ENCODE peak calls at places on chromosome 15, in ten cellular contexts. One of them, this sample, is unnamed.

GRCh38 chr15:49023354-49023753 is 22.9 kb downstream of the SECISBP2L start:
- DNase-seq in dorsolateral prefrontal cortex: no peak
- DNase-seq in Peyer's patch: no peak
- DNase-seq in upper lobe of right lung: no peak
- DNase-seq in mammary epithelial cell: no peak
- DNase-seq in spleen: no peak
- DNase-seq in heart right ventricle: no peak
- DNase-seq in mucosa of descending colon: no peak
- DNase-seq in epithelial cell of proximal tubule: no peak
- DNase-seq in AG10803: no peak
- DNase-seq in this sample: no peak

GRCh38 chr15:39990706-39991105 is 48.3 kb downstream of the SRP14 start:
- DNase-seq in dorsolateral prefrontal cortex: no peak
- DNase-seq in Peyer's patch: no peak
- DNase-seq in upper lobe of right lung: no peak
- DNase-seq in mammary epithelial cell: no peak
- DNase-seq in spleen: no peak
- DNase-seq in heart right ventricle: no peak
- DNase-seq in mucosa of descending colon: no peak
- DNase-seq in epithelial cell of proximal tubule: no peak
- DNase-seq in AG10803: no peak
- DNase-seq in this sample: no peak

GRCh38 chr15:69529141-69529540 is 76.5 kb downstream of the RPLP1 start:
- DNase-seq in dorsolateral prefrontal cortex: no peak
- DNase-seq in Peyer's patch: no peak
- DNase-seq in upper lobe of right lung: no peak
- DNase-seq in mammary epithelial cell: no peak
- DNase-seq in spleen: no peak
- DNase-seq in heart right ventricle: no peak
- DNase-seq in mucosa of descending colon: no peak
- DNase-seq in epithelial cell of proximal tubule: no peak
- DNase-seq in AG10803: no peak
- DNase-seq in this sample: no peak

GRCh38 chr15:49438970-49439631 is 16.1 kb downstream of the FGF7 start:
- DNase-seq in dorsolateral prefrontal cortex: no peak
- DNase-seq in Peyer's patch: no peak
- DNase-seq in upper lobe of right lung: no peak
- DNase-seq in mammary epithelial cell: no peak
- DNase-seq in spleen: peak; percentile 54
- DNase-seq in heart right ventricle: peak; percentile 31
- DNase-seq in mucosa of descending colon: peak; percentile 11
- DNase-seq in epithelial cell of proximal tubule: no peak
- DNase-seq in AG10803: no peak
- DNase-seq in this sample: peak; percentile 13

GRCh38 chr15:85282504-85283115 is 97.8 kb upstream of the AKAP13 start:
- DNase-seq in dorsolateral prefrontal cortex: no peak
- DNase-seq in Peyer's patch: no peak
- DNase-seq in upper lobe of right lung: no peak
- DNase-seq in mammary epithelial cell: peak; percentile 84
- DNase-seq in spleen: no peak
- DNase-seq in heart right ventricle: no peak
- DNase-seq in mucosa of descending colon: no peak
- DNase-seq in epithelial cell of proximal tubule: peak; percentile 22
- DNase-seq in AG10803: peak; percentile 75
- DNase-seq in this sample: peak; percentile 17

GRCh38 chr15:34239151-34239761 is 14.4 kb downstream of the EMC4 start:
- DNase-seq in dorsolateral prefrontal cortex: no peak
- DNase-seq in Peyer's patch: no peak
- DNase-seq in upper lobe of right lung: no peak
- DNase-seq in mammary epithelial cell: peak; percentile 97
- DNase-seq in spleen: no peak
- DNase-seq in heart right ventricle: no peak
- DNase-seq in mucosa of descending colon: no peak
- DNase-seq in epithelial cell of proximal tubule: peak; percentile 62
- DNase-seq in AG10803: peak; percentile 82
- DNase-seq in this sample: peak; percentile 86

GRCh38 chr15:68700395-68701123 is 120.1 kb downstream of the ANP32A start:
- DNase-seq in dorsolateral prefrontal cortex: peak; percentile 80
- DNase-seq in Peyer's patch: no peak
- DNase-seq in upper lobe of right lung: no peak
- DNase-seq in mammary epithelial cell: no peak
- DNase-seq in spleen: peak; percentile 72
- DNase-seq in heart right ventricle: peak; percentile 81
- DNase-seq in mucosa of descending colon: no peak
- DNase-seq in epithelial cell of proximal tubule: no peak
- DNase-seq in AG10803: peak; percentile 59
- DNase-seq in this sample: peak; percentile 66

GRCh38 chr15:40595219-40595618 is 1.2 kb downstream of the KNL1 start:
- DNase-seq in dorsolateral prefrontal cortex: no peak
- DNase-seq in Peyer's patch: no peak
- DNase-seq in upper lobe of right lung: no peak
- DNase-seq in mammary epithelial cell: peak; percentile 3
- DNase-seq in spleen: no peak
- DNase-seq in heart right ventricle: no peak
- DNase-seq in mucosa of descending colon: no peak
- DNase-seq in epithelial cell of proximal tubule: no peak
- DNase-seq in AG10803: no peak
- DNase-seq in this sample: no peak

GRCh38 chr15:88193415-88193814 is 63.1 kb downstream of the NTRK3 start:
- DNase-seq in dorsolateral prefrontal cortex: no peak
- DNase-seq in Peyer's patch: no peak
- DNase-seq in upper lobe of right lung: no peak
- DNase-seq in mammary epithelial cell: no peak
- DNase-seq in spleen: no peak
- DNase-seq in heart right ventricle: no peak
- DNase-seq in mucosa of descending colon: no peak
- DNase-seq in epithelial cell of proximal tubule: no peak
- DNase-seq in AG10803: no peak
- DNase-seq in this sample: no peak

GRCh38 chr15:66803182-66803729 is 101.2 kb downstream of the SMAD6 start:
- DNase-seq in dorsolateral prefrontal cortex: no peak
- DNase-seq in Peyer's patch: peak; percentile 84
- DNase-seq in upper lobe of right lung: peak; percentile 94
- DNase-seq in mammary epithelial cell: peak; percentile 87
- DNase-seq in spleen: peak; percentile 80
- DNase-seq in heart right ventricle: peak; percentile 85
- DNase-seq in mucosa of descending colon: peak; percentile 90
- DNase-seq in epithelial cell of proximal tubule: peak; percentile 65
- DNase-seq in AG10803: peak; percentile 97
- DNase-seq in this sample: peak; percentile 98

GRCh38 chr15:62566248-62566647 is 401.2 kb upstream of the C2CD4B start:
- DNase-seq in dorsolateral prefrontal cortex: no peak
- DNase-seq in Peyer's patch: no peak
- DNase-seq in upper lobe of right lung: no peak
- DNase-seq in mammary epithelial cell: peak; percentile 13
- DNase-seq in spleen: no peak
- DNase-seq in heart right ventricle: no peak
- DNase-seq in mucosa of descending colon: no peak
- DNase-seq in epithelial cell of proximal tubule: no peak
- DNase-seq in AG10803: peak; percentile 29
- DNase-seq in this sample: no peak

GRCh38 chr15:62469478-62469873 is 304.4 kb upstream of the C2CD4B start:
- DNase-seq in dorsolateral prefrontal cortex: no peak
- DNase-seq in Peyer's patch: no peak
- DNase-seq in upper lobe of right lung: no peak
- DNase-seq in mammary epithelial cell: no peak
- DNase-seq in spleen: no peak
- DNase-seq in heart right ventricle: no peak
- DNase-seq in mucosa of descending colon: no peak
- DNase-seq in epithelial cell of proximal tubule: no peak
- DNase-seq in AG10803: peak; percentile 88
- DNase-seq in this sample: no peak

GRCh38 chr15:48355377-48355776 is 24.1 kb downstream of the DUT start:
- DNase-seq in dorsolateral prefrontal cortex: no peak
- DNase-seq in Peyer's patch: no peak
- DNase-seq in upper lobe of right lung: no peak
- DNase-seq in mammary epithelial cell: no peak
- DNase-seq in spleen: no peak
- DNase-seq in heart right ventricle: no peak
- DNase-seq in mucosa of descending colon: no peak
- DNase-seq in epithelial cell of proximal tubule: peak; percentile 76
- DNase-seq in AG10803: peak; percentile 91
- DNase-seq in this sample: peak; percentile 93

GRCh38 chr15:77029166-77030041 is 34.5 kb downstream of the PSTPIP1 start:
- DNase-seq in dorsolateral prefrontal cortex: peak; percentile 29
- DNase-seq in Peyer's patch: peak; percentile 73
- DNase-seq in upper lobe of right lung: peak; percentile 60
- DNase-seq in mammary epithelial cell: no peak
- DNase-seq in spleen: peak; percentile 68
- DNase-seq in heart right ventricle: no peak
- DNase-seq in mucosa of descending colon: peak; percentile 68
- DNase-seq in epithelial cell of proximal tubule: no peak
- DNase-seq in AG10803: no peak
- DNase-seq in this sample: no peak

DNA sequence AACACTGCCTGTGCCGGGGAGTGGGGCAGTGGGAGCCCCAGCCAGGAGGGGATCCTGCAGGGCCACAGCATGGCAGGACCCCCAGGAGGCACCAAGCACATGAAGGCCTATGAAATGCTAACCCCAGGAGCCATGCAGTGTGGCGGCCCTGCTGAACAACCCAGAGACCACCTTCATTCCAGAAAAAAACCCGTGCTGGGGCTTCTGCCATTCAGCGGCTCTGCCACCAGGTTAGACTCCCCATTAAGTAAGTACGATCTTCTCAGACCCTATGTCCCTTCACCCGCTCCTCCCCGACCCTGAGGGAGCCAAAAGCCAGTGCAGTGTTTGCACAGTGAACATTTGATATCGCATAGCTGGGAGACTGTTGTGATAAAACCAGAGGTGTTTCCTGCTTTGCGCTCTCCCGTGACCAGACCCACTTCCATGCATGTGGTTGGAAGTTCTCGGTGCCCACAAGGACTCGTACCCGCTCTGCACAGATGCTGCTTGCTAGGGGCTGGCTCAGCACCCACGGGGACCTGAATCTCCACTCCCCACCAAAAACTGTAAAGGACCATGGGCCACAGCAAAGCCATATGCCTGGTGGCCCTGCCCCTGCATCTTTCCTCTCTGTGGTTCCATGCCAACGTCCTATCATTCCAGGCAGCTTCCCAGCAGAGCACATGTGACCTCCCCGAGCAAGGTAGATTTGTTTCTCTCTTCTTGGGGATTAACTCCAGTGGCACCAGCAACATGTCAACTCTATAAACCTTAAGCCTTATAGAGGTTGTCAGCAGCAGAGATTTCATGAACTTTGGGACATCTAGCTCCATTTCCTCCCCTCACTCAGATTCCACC is 5.3 kb downstream of the PLA2G4D start:
- DNase-seq in dorsolateral prefrontal cortex: no peak
- DNase-seq in Peyer's patch: no peak
- DNase-seq in upper lobe of right lung: no peak
- DNase-seq in mammary epithelial cell: no peak
- DNase-seq in spleen: no peak
- DNase-seq in heart right ventricle: no peak
- DNase-seq in mucosa of descending colon: no peak
- DNase-seq in epithelial cell of proximal tubule: no peak
- DNase-seq in AG10803: no peak
- DNase-seq in this sample: no peak
- H3K4me3 ChIP-seq in dorsolateral prefrontal cortex: no peak overlapping the region
- H3K4me3 ChIP-seq in Peyer's patch: no peak overlapping the region
- H3K4me3 ChIP-seq in upper lobe of right lung: no peak overlapping the region
- H3K4me3 ChIP-seq in mammary epithelial cell: no peak overlapping the region
- H3K4me3 ChIP-seq in spleen: no peak overlapping the region
- H3K4me3 ChIP-seq in heart right ventricle: no peak overlapping the region
- H3K4me3 ChIP-seq in mucosa of descending colon: no peak overlapping the region
- H3K4me3 ChIP-seq in epithelial cell of proximal tubule: no peak overlapping the region
- H3K4me3 ChIP-seq in AG10803: no peak overlapping the region
- H3K4me3 ChIP-seq in this sample: no peak overlapping the region

GRCh38 chr15:25054943-25055342 is 100.2 kb downstream of the SNRPN start:
- DNase-seq in dorsolateral prefrontal cortex: peak; percentile 26
- DNase-seq in Peyer's patch: peak; percentile 33
- DNase-seq in upper lobe of right lung: peak; percentile 48
- DNase-seq in mammary epithelial cell: no peak
- DNase-seq in spleen: peak; percentile 24
- DNase-seq in heart right ventricle: no peak
- DNase-seq in mucosa of descending colon: peak; percentile 24
- DNase-seq in epithelial cell of proximal tubule: no peak
- DNase-seq in AG10803: no peak
- DNase-seq in this sample: no peak

GRCh38 chr15:25057574-25057973 is 102.8 kb downstream of the SNRPN start:
- DNase-seq in dorsolateral prefrontal cortex: peak; percentile 22
- DNase-seq in Peyer's patch: peak; percentile 7
- DNase-seq in upper lobe of right lung: no peak
- DNase-seq in mammary epithelial cell: no peak
- DNase-seq in spleen: peak; percentile 31
- DNase-seq in heart right ventricle: peak; percentile 1
- DNase-seq in mucosa of descending colon: no peak
- DNase-seq in epithelial cell of proximal tubule: no peak
- DNase-seq in AG10803: no peak
- DNase-seq in this sample: no peak

GRCh38 chr15:25055356-25056068 is 100.7 kb downstream of the SNRPN start:
- DNase-seq in dorsolateral prefrontal cortex: peak; percentile 15
- DNase-seq in Peyer's patch: peak; percentile 20
- DNase-seq in upper lobe of right lung: peak; percentile 28
- DNase-seq in mammary epithelial cell: no peak
- DNase-seq in spleen: peak; percentile 29
- DNase-seq in heart right ventricle: peak; percentile 2
- DNase-seq in mucosa of descending colon: no peak
- DNase-seq in epithelial cell of proximal tubule: no peak
- DNase-seq in AG10803: no peak
- DNase-seq in this sample: no peak

GRCh38 chr15:25058080-25058785 is 103.4 kb downstream of the SNRPN start:
- DNase-seq in dorsolateral prefrontal cortex: peak; percentile 27
- DNase-seq in Peyer's patch: peak; percentile 20
- DNase-seq in upper lobe of right lung: peak; percentile 46
- DNase-seq in mammary epithelial cell: no peak
- DNase-seq in spleen: peak; percentile 52
- DNase-seq in heart right ventricle: no peak
- DNase-seq in mucosa of descending colon: no peak
- DNase-seq in epithelial cell of proximal tubule: no peak
- DNase-seq in AG10803: no peak
- DNase-seq in this sample: no peak

GRCh38 chr15:25056484-25057429 is 102.0 kb downstream of the SNRPN start:
- DNase-seq in dorsolateral prefrontal cortex: peak; percentile 26
- DNase-seq in Peyer's patch: peak; percentile 19
- DNase-seq in upper lobe of right lung: peak; percentile 46
- DNase-seq in mammary epithelial cell: no peak
- DNase-seq in spleen: peak; percentile 63
- DNase-seq in heart right ventricle: peak; percentile 3
- DNase-seq in mucosa of descending colon: peak; percentile 10
- DNase-seq in epithelial cell of proximal tubule: no peak
- DNase-seq in AG10803: no peak
- DNase-seq in this sample: no peak
- TF ChIP-seq CTCF in dorsolateral prefrontal cortex: no peak
- TF ChIP-seq CTCF in Peyer's patch: no peak
- TF ChIP-seq CTCF in upper lobe of right lung: no peak
- TF ChIP-seq CTCF in mammary epithelial cell: no peak
- TF ChIP-seq CTCF in spleen: no peak
- TF ChIP-seq CTCF in heart right ventricle: no peak
- TF ChIP-seq CTCF in mucosa of descending colon: no peak
- TF ChIP-seq CTCF in epithelial cell of proximal tubule: no peak
- TF ChIP-seq CTCF in AG10803: no peak
- TF ChIP-seq CTCF in this sample: no peak

GRCh38 chr15:74843891-74844299 is 939 bp upstream of the ULK3 start:
- DNase-seq in dorsolateral prefrontal cortex: no peak
- DNase-seq in Peyer's patch: no peak
- DNase-seq in upper lobe of right lung: no peak
- DNase-seq in mammary epithelial cell: no peak
- DNase-seq in spleen: no peak
- DNase-seq in heart right ventricle: no peak
- DNase-seq in mucosa of descending colon: no peak
- DNase-seq in epithelial cell of proximal tubule: no peak
- DNase-seq in AG10803: no peak
- DNase-seq in this sample: no peak
- H3K4me3 ChIP-seq in dorsolateral prefrontal cortex: peak overlapping the region; percentile 77
- H3K4me3 ChIP-seq in Peyer's patch: no peak overlapping the region
- H3K4me3 ChIP-seq in upper lobe of right lung: peak overlapping the region; percentile 71
- H3K4me3 ChIP-seq in mammary epithelial cell: no peak overlapping the region
- H3K4me3 ChIP-seq in spleen: peak overlapping the region; percentile 91
- H3K4me3 ChIP-seq in heart right ventricle: peak overlapping the region; percentile 77
- H3K4me3 ChIP-seq in mucosa of descending colon: no peak overlapping the region
- H3K4me3 ChIP-seq in epithelial cell of proximal tubule: no peak overlapping the region
- H3K4me3 ChIP-seq in AG10803: no peak overlapping the region
- H3K4me3 ChIP-seq in this sample: no peak overlapping the region

GRCh38 chr15:98647774-98648653 is at the start of gene IGF1R:
- DNase-seq in dorsolateral prefrontal cortex: peak; percentile 89
- DNase-seq in Peyer's patch: peak; percentile 93
- DNase-seq in upper lobe of right lung: peak; percentile 94
- DNase-seq in mammary epithelial cell: peak; percentile 89
- DNase-seq in spleen: peak; percentile 97
- DNase-seq in heart right ventricle: peak; percentile 85
- DNase-seq in mucosa of descending colon: peak; percentile 89
- DNase-seq in epithelial cell of proximal tubule: no peak
- DNase-seq in AG10803: peak; percentile 86
- DNase-seq in this sample: peak; percentile 88
- TF ChIP-seq CTCF in dorsolateral prefrontal cortex: no peak
- TF ChIP-seq CTCF in Peyer's patch: no peak
- TF ChIP-seq CTCF in upper lobe of right lung: no peak
- TF ChIP-seq CTCF in mammary epithelial cell: no peak
- TF ChIP-seq CTCF in spleen: no peak
- TF ChIP-seq CTCF in heart right ventricle: no peak
- TF ChIP-seq CTCF in mucosa of descending colon: no peak
- TF ChIP-seq CTCF in epithelial cell of proximal tubule: peak; percentile 20
- TF ChIP-seq CTCF in AG10803: no peak
- TF ChIP-seq CTCF in this sample: peak; percentile 5

This sample was measured in choroid plexus epithelial cell.